ENCODE peak calls at places on chromosomes 13 and 19, in eight cellular contexts. G, M, E, W, U, R, D and Q are unnamed samples.

GRCh38 chr13:31775686-31776085 is 36.4 kb downstream of the RXFP2 start:
- DNase-seq in D (no peak), W (no peak), R (no peak), E (peak), U (no peak), M (no peak), G (no peak), Q (no peak)

GRCh38 chr19:12791345-12792047 is at the start of gene JUNB:
- DNase-seq in W (peak), M (peak), G (peak), U (peak), R (peak), D (peak), E (peak), Q (peak)

GRCh38 chr13:76868451-76868850 is 17.8 kb downstream of the KCTD12 start:
- DNase-seq in M (no peak), D (no peak), U (no peak), W (no peak), G (no peak), E (no peak), R (no peak), Q (no peak)

GRCh38 chr13:29977721-29978120 is 127.3 kb upstream of the UBL3 start:
- DNase-seq in E (no peak), M (peak), D (no peak), G (no peak), R (no peak), U (no peak), W (no peak), Q (no peak)

GRCh38 chr13:59888408-59888807 is 275.3 kb downstream of the DIAPH3 start:
- DNase-seq in W (no peak), E (no peak), D (no peak), G (no peak), U (no peak), M (no peak), R (no peak), Q (no peak)

GRCh38 chr13:45396548-45397095 is 21.6 kb downstream of the SLC25A30 start:
- DNase-seq in M (peak), D (no peak), E (no peak), G (no peak), R (no peak), U (no peak), W (peak), Q (no peak)

GRCh38 chr19:3319643-3320353 is 46.6 kb upstream of the NFIC start:
- DNase-seq in E (no peak), G (no peak), W (no peak), R (no peak), D (no peak), M (no peak), U (no peak), Q (no peak)

GRCh38 chr19:6765738-6766356 is 1.4 kb downstream of the SH2D3A start:
- DNase-seq in U (peak), R (peak), W (peak), E (no peak), G (no peak), D (peak), M (no peak), Q (peak)

GRCh38 chr13:74128171-74128767 is 5.9 kb downstream of the KLF12 start:
- DNase-seq in E (no peak), U (no peak), G (no peak), R (no peak), D (no peak), W (no peak), M (peak), Q (no peak)

GRCh38 chr19:42178791-42179500 is 38.5 kb downstream of the DEDD2 start:
- DNase-seq in W (no peak), E (no peak), D (no peak), U (no peak), M (no peak), G (no peak), R (no peak), Q (no peak)

GRCh38 chr19:57465680-57466381 is 8.9 kb upstream of the VN1R1 start:
- DNase-seq in R (no peak), M (peak), G (peak), W (no peak), D (no peak), E (no peak), U (no peak), Q (no peak)

GRCh38 chr19:7482584-7483439 is 6.0 kb downstream of the PEX11G start:
- DNase-seq in R (peak), M (no peak), D (peak), W (no peak), G (no peak), U (no peak), E (no peak), Q (no peak)

GRCh38 chr13:83881917-83882625 is at the start of gene SLITRK1:
- DNase-seq in E (peak), G (peak), D (no peak), R (peak), U (no peak), W (no peak), M (peak), Q (peak)

GRCh38 chr19:18470153-18470552 is 32.2 kb upstream of the ISYNA1 start:
- DNase-seq in R (peak), G (no peak), D (no peak), U (no peak), E (no peak), W (no peak), M (no peak), Q (no peak)
- TF ChIP-seq CTCF in R (peak), G (peak), D (peak), U (no peak), E (peak), W (peak), M (peak), Q (no peak)

DNA sequence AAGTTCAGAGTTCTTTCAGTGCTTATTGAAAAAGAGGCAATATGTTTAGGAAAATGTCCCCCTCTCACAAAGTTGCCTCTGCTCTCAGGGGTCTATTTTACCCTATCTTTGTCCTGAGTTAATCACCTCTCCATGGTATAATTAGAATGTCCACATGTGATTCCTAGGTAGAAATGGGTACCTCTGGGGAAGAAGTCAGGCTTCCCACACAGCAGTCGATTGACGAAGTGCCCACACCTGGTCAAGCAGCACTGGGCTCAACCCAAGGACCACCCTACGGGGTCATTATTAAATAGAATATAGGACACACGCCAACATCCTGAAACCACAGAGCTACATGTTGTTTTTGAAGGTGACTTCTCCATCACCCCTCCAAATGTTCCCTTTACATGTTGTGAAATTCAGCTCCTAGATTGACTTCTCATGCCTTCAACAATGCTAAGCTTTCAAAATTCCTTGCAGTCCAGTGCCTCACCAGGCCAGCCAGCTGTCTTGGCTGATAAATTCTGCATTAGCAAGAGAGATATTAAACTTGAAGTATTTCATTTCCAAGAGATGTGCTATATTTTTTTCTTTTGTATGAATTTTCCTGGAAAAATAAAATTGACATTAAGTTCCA is 43.6 kb upstream of the FAM124A start:
- DNase-seq in R (no peak), E (no peak), W (no peak), G (no peak), M (no peak), U (no peak), D (no peak), Q (no peak)
- TF ChIP-seq POLR2A in R (no peak), E (no peak), W (no peak), G (no peak), M (no peak), U (no peak), D (no peak), Q (no peak)

GRCh38 chr19:51341976-51342580 is at the start of gene VSIG10L:
- DNase-seq in W (no peak), M (no peak), E (no peak), R (no peak), D (no peak), U (no peak), G (no peak), Q (no peak)

GRCh38 chr19:51342631-51343569 is 961 bp upstream of the VSIG10L start:
- DNase-seq in G (no peak), U (no peak), D (no peak), W (no peak), E (no peak), R (no peak), M (no peak), Q (no peak)

GRCh38 chr19:51345076-51345620 is 3.2 kb upstream of the VSIG10L start:
- DNase-seq in W (no peak), G (no peak), D (no peak), M (no peak), E (no peak), U (no peak), R (no peak), Q (no peak)

GRCh38 chr19:51347209-51347928 is 5.4 kb upstream of the VSIG10L start:
- DNase-seq in M (no peak), G (no peak), D (no peak), W (no peak), U (no peak), E (no peak), R (no peak), Q (no peak)

GRCh38 chr19:51346742-51347141 is 4.8 kb upstream of the VSIG10L start:
- DNase-seq in D (no peak), M (no peak), G (no peak), W (no peak), R (no peak), E (no peak), U (no peak), Q (no peak)
- TF ChIP-seq CTCF in D (no peak), M (no peak), G (no peak), W (no peak), R (no peak), E (no peak), U (no peak), Q (no peak)

DNA sequence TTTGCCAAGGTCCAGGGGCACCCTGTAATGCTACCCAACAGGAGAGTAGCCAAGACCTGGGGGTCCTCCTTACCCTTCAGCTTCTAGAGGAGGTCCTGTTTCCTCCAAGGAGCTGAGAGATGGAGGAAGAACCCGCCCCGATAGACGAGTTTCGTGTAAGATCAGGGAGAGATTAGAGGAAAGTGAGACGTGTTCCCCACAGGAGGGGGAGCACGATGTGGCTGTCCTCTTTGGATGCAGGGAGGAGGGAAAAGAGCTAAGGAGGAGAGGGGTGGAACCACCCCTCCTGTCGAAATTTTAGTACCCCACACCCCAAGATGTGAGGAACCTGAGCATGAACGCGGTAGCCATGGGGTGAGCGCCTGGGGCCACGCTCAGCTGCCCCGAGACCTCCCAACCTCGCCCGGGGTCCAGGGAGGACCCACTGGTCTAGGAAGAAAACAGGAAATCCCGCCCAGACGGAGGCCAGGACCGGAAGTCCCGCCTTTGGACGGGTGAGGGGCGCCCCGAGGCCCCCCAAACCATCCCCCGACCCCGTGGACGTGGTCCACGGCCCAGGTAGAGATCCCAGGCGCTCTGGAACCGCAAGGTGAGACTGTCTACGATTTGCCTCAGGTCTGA is 1.2 kb downstream of the AKT1S1 start:
- DNase-seq in G (no peak), W (no peak), E (peak), R (peak), M (peak), U (no peak), D (peak), Q (peak)
- TF ChIP-seq POLR2A in G (no peak), W (no peak), E (no peak), R (no peak), M (peak), U (no peak), D (no peak), Q (no peak)

DNA sequence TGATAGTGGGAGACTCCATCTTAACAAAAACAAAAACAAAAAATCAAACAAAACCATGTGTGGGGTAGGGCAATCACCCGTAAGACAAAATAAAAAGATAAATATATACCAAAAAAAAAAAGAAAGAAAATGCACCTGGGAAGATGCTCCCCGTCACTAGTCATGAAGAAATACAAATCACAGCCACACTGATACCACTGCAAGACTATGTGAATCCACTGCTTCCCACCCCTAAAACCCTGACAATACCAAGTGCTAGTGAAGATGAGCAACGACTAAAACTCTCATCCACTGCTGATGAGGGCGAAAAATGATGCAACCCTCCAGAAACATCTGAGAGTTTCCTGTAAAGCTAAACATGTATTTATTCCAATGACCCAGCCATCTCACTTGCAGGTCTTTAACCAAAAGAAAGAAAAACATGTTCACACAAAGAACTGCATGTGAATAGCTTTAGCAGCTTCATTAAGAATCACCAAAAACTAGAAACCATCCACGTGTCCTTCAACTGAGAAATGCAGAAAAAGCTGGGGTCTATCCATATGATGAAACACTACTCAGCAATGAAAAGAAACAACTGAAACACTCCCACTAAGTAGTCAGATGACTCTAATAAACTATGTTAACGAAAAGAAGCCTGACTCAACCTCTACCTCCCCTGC is 31.7 kb downstream of the BRD4 start:
- DNase-seq in M (peak), W (no peak), E (no peak), D (no peak), U (no peak), R (no peak), G (no peak), Q (no peak)
- TF ChIP-seq CTCF in M (no peak), W (no peak), E (no peak), D (no peak), U (no peak), R (no peak), G (no peak), Q (no peak)